ENCODE peak calls at places on chromosomes 13 and 19, in five cellular contexts. I, L, T, J and G are unnamed samples.

GRCh38 chr13:32414580-32414979 is 13.3 kb downstream of the N4BP2L1 start:
- DNase-seq in J (no peak), I (no peak), T (no peak), L (no peak), G (no peak)

GRCh38 chr13:69633044-69633443 is 474.6 kb upstream of the ATXN8OS start:
- DNase-seq in J (no peak), T (no peak), I (no peak), L (no peak), G (no peak)

GRCh38 chr19:53157601-53158000 is 1.3 kb downstream of the ZNF347 start:
- DNase-seq in L (no peak), I (no peak), J (peak), T (no peak), G (no peak)

GRCh38 chr13:96025283-96025682 is 27.9 kb downstream of the UGGT2 start:
- DNase-seq in T (no peak), I (no peak), J (no peak), L (peak), G (no peak)

GRCh38 chr13:18949970-18950369 is 231.7 kb downstream of the TUBA3C start:
- DNase-seq in J (no peak), L (no peak), I (no peak), T (no peak), G (no peak)

GRCh38 chr13:95020298-95020987 is 280.8 kb downstream of the ABCC4 start:
- DNase-seq in L (peak), I (no peak), T (no peak), J (no peak), G (no peak)

GRCh38 chr13:44800626-44801025 is 188.6 kb downstream of the NUFIP1 start:
- DNase-seq in I (no peak), T (no peak), L (no peak), J (no peak), G (no peak)

GRCh38 chr13:43787518-43787891 is 733 bp upstream of the ENOX1 start:
- DNase-seq in T (no peak), J (no peak), I (no peak), L (no peak), G (no peak)

GRCh38 chr19:10135551-10136334 is 16.0 kb upstream of the EIF3G start:
- DNase-seq in T (no peak), I (no peak), L (peak), J (no peak), G (peak)

GRCh38 chr19:51055866-51056265 is 9.0 kb downstream of the KLK13 start:
- DNase-seq in T (no peak), L (peak), I (no peak), J (no peak), G (no peak)

GRCh38 chr19:42345191-42345812 is 19.9 kb downstream of the MEGF8 start:
- DNase-seq in J (no peak), L (no peak), T (no peak), I (no peak), G (no peak)

GRCh38 chr13:70170689-70171088 is 62.4 kb upstream of the KLHL1 start:
- DNase-seq in T (no peak), I (no peak), L (peak), J (no peak), G (no peak)

GRCh38 chr13:80382576-80382975 is 41.6 kb upstream of the SPRY2 start:
- DNase-seq in L (no peak), J (no peak), T (no peak), I (no peak), G (no peak)

GRCh38 chr19:30074741-30075460 is 132.9 kb downstream of the URI1 start:
- DNase-seq in J (no peak), L (no peak), T (no peak), I (no peak), G (no peak)

GRCh38 chr19:41339936-41340335 is 13.8 kb downstream of the TGFB1 start:
- DNase-seq in L (no peak), J (no peak), I (no peak), T (no peak), G (no peak)

GRCh38 chr13:33433316-33433715 is 147.8 kb upstream of the STARD13 start:
- DNase-seq in I (no peak), J (no peak), T (no peak), L (no peak), G (no peak)

GRCh38 chr19:58406818-58407657 is 1.4 kb upstream of the ZNF584 start:
- DNase-seq in I (no peak), J (no peak), T (peak), L (peak), G (no peak)

GRCh38 chr13:27510082-27510481 is 59.7 kb upstream of the MTIF3 start:
- DNase-seq in T (no peak), I (no peak), L (no peak), J (no peak), G (no peak)

GRCh38 chr13:31046711-31047279 is 114.3 kb downstream of the TEX26 start:
- DNase-seq in T (no peak), J (no peak), L (no peak), I (no peak), G (no peak)

GRCh38 chr19:42480335-42481095 is 37.8 kb upstream of the CXCL17 start:
- DNase-seq in J (peak), T (peak), I (no peak), L (peak), G (no peak)

GRCh38 chr19:16375157-16375935 is 50.7 kb downstream of the KLF2 start:
- DNase-seq in J (no peak), T (no peak), I (no peak), L (no peak), G (no peak)

GRCh38 chr19:51375504-51376221 is 3.2 kb upstream of the NKG7 start:
- DNase-seq in L (no peak), I (no peak), J (no peak), T (no peak), G (no peak)

GRCh38 chr19:40740747-40741146 is 9.5 kb downstream of the ACTMAP start:
- DNase-seq in J (no peak), I (no peak), T (no peak), L (no peak), G (no peak)

GRCh38 chr19:5020368-5020767 is 51.5 kb downstream of the KDM4B start:
- DNase-seq in I (no peak), J (no peak), T (no peak), L (no peak), G (no peak)

GRCh38 chr19:31658993-31659896 is 310.0 kb upstream of the TSHZ3 start:
- DNase-seq in T (no peak), J (no peak), L (no peak), I (no peak), G (no peak)

GRCh38 chr13:77511552-77511951 is 24.0 kb upstream of the SCEL start:
- DNase-seq in I (no peak), J (no peak), T (no peak), L (no peak), G (no peak)

GRCh38 chr13:24671367-24672117 is 8.7 kb upstream of the ATP12A start:
- DNase-seq in T (peak), J (peak), L (peak), I (no peak), G (no peak)

GRCh38 chr13:110907951-110908898 is 6.6 kb downstream of the ANKRD10 start:
- DNase-seq in L (peak), T (peak), J (peak), I (no peak), G (no peak)

GRCh38 chr19:6278740-6279619 is 795 bp downstream of the MLLT1 start:
- DNase-seq in I (peak), L (no peak), T (no peak), J (no peak), G (no peak)

GRCh38 chr13:49828452-49828851 is 36.0 kb upstream of the KPNA3 start:
- DNase-seq in L (peak), I (no peak), J (no peak), T (no peak), G (no peak)

GRCh38 chr19:48624067-48624594 is 4.8 kb downstream of the SPHK2 start:
- DNase-seq in L (peak), T (no peak), J (peak), I (peak), G (peak)

GRCh38 chr13:31031482-31031881 is 99.0 kb downstream of the TEX26 start:
- DNase-seq in L (no peak), I (no peak), T (no peak), J (no peak), G (no peak)

GRCh38 chr19:3976495-3977241 is 5.8 kb upstream of the DAPK3 start:
- DNase-seq in T (peak), L (no peak), I (no peak), J (peak), G (no peak)

GRCh38 chr19:39805120-39805519 is 26.5 kb downstream of the LEUTX start:
- DNase-seq in J (no peak), L (no peak), I (no peak), T (no peak), G (no peak)